ENCODE peak calls at places on chromosomes 2 and 18, in four cellular contexts. J is GM23248, U is pancreas, D is lower lobe of right lung. P is an unnamed sample. For H3K4me1, the result is how much of the 10 kb centered on the place peaks cover.

GRCh38 chr2:68653538-68653982 is 10.2 kb downstream of the PROKR1 start:
- DNase-seq in U (no peak), D (no peak), J (no peak), P (peak)

GRCh38 chr18:32289480-32290075 is 99.7 kb downstream of the MEP1B start:
- DNase-seq in J (peak), U (no peak), D (no peak), P (peak)

GRCh38 chr2:71001592-71002570 is 7.2 kb upstream of the TEX261 start:
- DNase-seq in D (no peak), J (no peak), U (no peak), P (no peak)

GRCh38 chr2:219457784-219458369 is 23.2 kb downstream of the SPEG start:
- DNase-seq in U (no peak), D (no peak), J (peak), P (no peak)

GRCh38 chr2:181778621-181779195 is 98.4 kb upstream of the NEUROD1 start:
- DNase-seq in J (peak), U (no peak), D (no peak), P (no peak)

GRCh38 chr2:23523651-23524260 is 138.8 kb downstream of the KLHL29 start:
- DNase-seq in U (no peak), D (no peak), J (peak), P (no peak)

GRCh38 chr2:167749016-167749415 is 498.4 kb downstream of the STK39 start:
- DNase-seq in D (no peak), J (peak), U (no peak), P (no peak)

GRCh38 chr2:9629222-9630000 is 1.4 kb downstream of the YWHAQ start:
- DNase-seq in U (no peak), J (peak), D (no peak), P (no peak)

GRCh38 chr2:130814931-130815680 is 21.6 kb upstream of the ARHGEF4 start:
- DNase-seq in U (no peak), J (no peak), D (no peak), P (no peak)

GRCh38 chr2:40820319-40820718 is 368.4 kb upstream of the SLC8A1 start:
- DNase-seq in J (peak), U (no peak), D (no peak), P (no peak)

GRCh38 chr2:231909631-231910030 is 16.6 kb downstream of the NPPC start:
- DNase-seq in D (no peak), J (no peak), U (peak), P (no peak)

GRCh38 chr2:74741076-74741460 is 87.0 kb downstream of the SEMA4F start:
- DNase-seq in U (no peak), D (no peak), J (no peak), P (no peak)

GRCh38 chr18:3605562-3606443 is 155.8 kb downstream of the TGIF1 start:
- DNase-seq in U (no peak), J (peak), D (no peak), P (no peak)

GRCh38 chr18:52700757-52701156 is 360.8 kb downstream of the DCC start:
- DNase-seq in D (no peak), J (no peak), U (no peak), P (no peak)

GRCh38 chr2:28048341-28048740 is 157.8 kb downstream of the BABAM2 start:
- DNase-seq in U (no peak), J (no peak), D (no peak), P (no peak)

GRCh38 chr2:131055169-131056065 is 37.8 kb downstream of the FAM168B start:
- DNase-seq in J (peak), U (no peak), D (peak), P (no peak)

GRCh38 chr2:173964565-173965371 is 405 bp downstream of the SP3 start:
- DNase-seq in J (peak), D (peak), U (peak), P (peak)

GRCh38 chr18:13379062-13379800 is 160.7 kb downstream of the LDLRAD4 start:
- DNase-seq in D (no peak), J (no peak), U (no peak), P (no peak)

GRCh38 chr2:198604599-198604998 is 800.2 kb downstream of the PLCL1 start:
- DNase-seq in J (no peak), D (no peak), U (no peak), P (no peak)

GRCh38 chr2:158204741-158205165 is 103.1 kb downstream of the UPP2 start:
- DNase-seq in D (no peak), U (no peak), J (no peak), P (no peak)

GRCh38 chr2:66481100-66481549 is 46.2 kb downstream of the MEIS1 start:
- DNase-seq in U (no peak), J (peak), D (no peak), P (no peak)

GRCh38 chr18:73791081-73791480 is 356.6 kb downstream of the FBXO15 start:
- DNase-seq in J (peak), D (no peak), U (no peak), P (no peak)

GRCh38 chr2:180208841-180209240 is 201.7 kb upstream of the CWC22 start:
- DNase-seq in D (no peak), J (peak), U (no peak), P (no peak)

GRCh38 chr18:22507055-22507454 is 89.3 kb upstream of the CTAGE1 start:
- DNase-seq in D (no peak), U (no peak), J (no peak), P (no peak)

GRCh38 chr2:71647346-71647745 is 194.0 kb downstream of the DYSF start:
- DNase-seq in U (no peak), J (no peak), D (no peak), P (no peak)

GRCh38 chr2:2926009-2926857 is 451.4 kb downstream of the EIPR1 start:
- DNase-seq in U (no peak), J (no peak), D (no peak), P (no peak)

GRCh38 chr2:88857951-88858406 is 166.5 kb downstream of the RPIA start:
- DNase-seq in U (no peak), J (no peak), D (no peak), P (peak)

GRCh38 chr2:74497777-74498499 is 1.5 kb downstream of the LBX2 start:
- DNase-seq in U (peak), D (peak), J (peak), P (no peak)

GRCh38 chr2:110140433-110140832 is 24.8 kb upstream of the MALL start:
- DNase-seq in J (no peak), D (no peak), U (no peak), P (no peak)

GRCh38 chr18:3012306-3012919 is 531 bp downstream of the LPIN2 start:
- DNase-seq in J (peak), U (peak), D (no peak), P (peak)

GRCh38 chr2:163187119-163187518 is 348.6 kb upstream of the KCNH7 start:
- DNase-seq in U (no peak), J (no peak), D (no peak), P (no peak)

GRCh38 chr2:126658910-126659613 is 3.1 kb downstream of the GYPC start:
- DNase-seq in J (peak), D (peak), U (no peak), P (peak)

GRCh38 chr2:127661072-127661618 is 14.2 kb downstream of the LIMS2 start:
- DNase-seq in J (peak), D (peak), U (no peak), P (peak)

GRCh38 chr18:23144628-23145027 is 9.3 kb downstream of the CABLES1 start:
- DNase-seq in J (no peak), U (no peak), D (no peak), P (no peak)

GRCh38 chr2:128440666-128441340 is 122.1 kb upstream of the HS6ST1 start:
- DNase-seq in U (peak), J (no peak), D (no peak), P (no peak)

GRCh38 chr2:239316562-239317465 is 84.0 kb downstream of the HDAC4 start:
- DNase-seq in J (peak), D (peak), U (peak), P (peak)

GRCh38 chr2:18763338-18763737 is 174.0 kb upstream of the NT5C1B start:
- DNase-seq in D (no peak), U (no peak), J (no peak), P (no peak)

GRCh38 chr2:170258382-170258781 is 80.4 kb downstream of the MYO3B start:
- DNase-seq in U (no peak), D (no peak), J (peak), P (no peak)

GRCh38 chr18:76388261-76388660 is 106.8 kb downstream of the ZNF516 start:
- DNase-seq in D (no peak), J (no peak), U (no peak), P (no peak)

GRCh38 chr18:76391746-76392145 is 103.3 kb downstream of the ZNF516 start:
- DNase-seq in U (no peak), D (no peak), J (no peak), P (no peak)

GRCh38 chr18:76391038-76391437 is 104.0 kb downstream of the ZNF516 start:
- DNase-seq in D (no peak), U (no peak), J (no peak), P (no peak)

GRCh38 chr18:76388891-76389423 is 106.1 kb downstream of the ZNF516 start:
- DNase-seq in U (no peak), J (no peak), D (no peak), P (no peak)

GRCh38 chr18:76390452-76391035 is 104.5 kb downstream of the ZNF516 start:
- DNase-seq in U (no peak), D (no peak), J (no peak), P (no peak)
- H3K4me1 ChIP-seq in U (under half), D (under half), J (under half), P (under half)

DNA sequence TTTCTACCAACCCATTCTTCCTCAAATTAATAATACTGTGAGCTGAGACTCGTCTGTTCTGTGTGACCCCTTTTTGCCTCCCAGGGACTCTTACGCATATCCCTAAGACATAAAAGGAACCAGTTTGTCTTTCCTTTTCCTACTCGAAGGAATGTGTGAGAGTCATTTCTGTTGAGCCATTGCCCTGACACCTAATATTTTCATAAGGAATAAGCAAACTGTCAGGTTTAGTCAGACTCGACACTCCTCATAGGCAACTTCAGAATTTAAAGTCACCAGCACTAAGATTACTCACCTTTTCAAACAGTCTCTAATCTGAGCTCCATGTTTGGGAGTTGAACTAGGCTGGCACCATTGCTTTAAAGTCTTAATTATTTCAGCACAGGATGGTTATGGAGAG is 305.5 kb downstream of the IKZF2 start:
- DNase-seq in D (no peak), J (peak), U (no peak), P (no peak)
- H3K27ac ChIP-seq in D (no peak), J (peak), U (no peak), P (no peak)

GRCh38 chr18:9743200-9744016 is 35.3 kb downstream of the RAB31 start:
- DNase-seq in J (peak), U (no peak), D (no peak), P (no peak)
- H3K4me3 ChIP-seq in J (no peak), U (no peak), D (peak), P (peak)

GRCh38 chr18:9808190-9808529 is 77.6 kb upstream of the TXNDC2 start:
- DNase-seq in D (no peak), J (peak), U (no peak), P (no peak)
- H3K4me1 ChIP-seq in D (under half), J (under half), U (under half), P (under half)

GRCh38 chr18:48310353-48310752 is 98.8 kb downstream of the ZBTB7C start:
- DNase-seq in U (no peak), J (no peak), D (no peak), P (no peak)
- H3K27ac ChIP-seq in U (no peak), J (no peak), D (no peak), P (no peak)

P was measured in heart right ventricle.